ENCODE peak calls at places on chromosomes 6 and 20, in ten cellular contexts. I is neural crest cell, P is pancreas, Z is brain microvascular endothelial cell, E is glutamatergic neuron, A is omental fat pad, K is heart right ventricle, C is lung, D is left ventricle myocardium inferior, U is lower lobe of right lung. W is an unnamed sample.

GRCh38 chr6:143368426-143368825 is 82.1 kb downstream of the ADAT2 start:
- DNase-seq in I (no peak), P (no peak), Z (peak), E (no peak), A (no peak), K (no peak), C (no peak), D (no peak), U (no peak), W (peak)

GRCh38 chr20:16004108-16004854 is 569.0 kb downstream of the KIF16B start:
- DNase-seq in I (no peak), P (no peak), Z (no peak), E (no peak), A (no peak), K (peak), C (no peak), D (peak), U (no peak), W (no peak)

GRCh38 chr20:52383995-52384621 is 192.5 kb upstream of the ZFP64 start:
- DNase-seq in I (no peak), P (no peak), Z (no peak), E (no peak), A (no peak), K (no peak), C (no peak), D (no peak), U (no peak), W (no peak)

GRCh38 chr6:150667977-150668716 is 68.5 kb downstream of the PLEKHG1 start:
- DNase-seq in I (peak), P (peak), Z (peak), E (no peak), A (peak), K (peak), C (peak), D (peak), U (peak), W (peak)

GRCh38 chr6:114342086-114342825 is 567 bp downstream of the HS3ST5 start:
- DNase-seq in I (peak), P (peak), Z (no peak), E (peak), A (no peak), K (peak), C (no peak), D (no peak), U (peak), W (no peak)

GRCh38 chr6:13695217-13695616 is 16.4 kb downstream of the RANBP9 start:
- DNase-seq in I (no peak), P (no peak), Z (no peak), E (no peak), A (no peak), K (no peak), C (no peak), D (no peak), U (no peak), W (no peak)

GRCh38 chr6:139699335-139699734 is 324.9 kb upstream of the CITED2 start:
- DNase-seq in I (no peak), P (no peak), Z (no peak), E (no peak), A (no peak), K (no peak), C (no peak), D (no peak), U (no peak), W (no peak)

GRCh38 chr20:12762725-12763124 is 246.0 kb upstream of the SPTLC3 start:
- DNase-seq in I (no peak), P (no peak), Z (no peak), E (no peak), A (no peak), K (no peak), C (no peak), D (peak), U (no peak), W (no peak)

GRCh38 chr20:18543216-18543615 is 24.0 kb upstream of the SMIM26 start:
- DNase-seq in I (no peak), P (no peak), Z (no peak), E (no peak), A (no peak), K (no peak), C (no peak), D (no peak), U (no peak), W (no peak)

GRCh38 chr6:56370591-56371198 is 123.3 kb upstream of the COL21A1 start:
- DNase-seq in I (no peak), P (no peak), Z (peak), E (no peak), A (no peak), K (no peak), C (peak), D (no peak), U (no peak), W (peak)

GRCh38 chr6:3811191-3811590 is 38.0 kb upstream of the FAM50B start:
- DNase-seq in I (no peak), P (no peak), Z (no peak), E (no peak), A (no peak), K (no peak), C (no peak), D (no peak), U (no peak), W (no peak)

GRCh38 chr20:12311102-12311865 is 393.6 kb downstream of the BTBD3 start:
- DNase-seq in I (no peak), P (no peak), Z (no peak), E (no peak), A (no peak), K (no peak), C (no peak), D (no peak), U (no peak), W (no peak)

GRCh38 chr6:169244684-169245383 is 8.8 kb downstream of the THBS2 start:
- DNase-seq in I (no peak), P (no peak), Z (no peak), E (no peak), A (peak), K (no peak), C (no peak), D (no peak), U (no peak), W (no peak)

GRCh38 chr6:105326216-105326615 is 76.7 kb downstream of the PREP start:
- DNase-seq in I (no peak), P (no peak), Z (no peak), E (no peak), A (no peak), K (no peak), C (no peak), D (no peak), U (no peak), W (no peak)

GRCh38 chr6:140276719-140277118 is 902.3 kb upstream of the CITED2 start:
- DNase-seq in I (no peak), P (no peak), Z (no peak), E (no peak), A (no peak), K (no peak), C (no peak), D (no peak), U (no peak), W (no peak)

GRCh38 chr6:30884521-30885480 is 482 bp downstream of the DDR1 start:
- DNase-seq in I (peak), P (peak), Z (peak), E (peak), A (no peak), K (peak), C (peak), D (peak), U (no peak), W (peak)

GRCh38 chr20:24497851-24498250 is 28.4 kb downstream of the SYNDIG1 start:
- DNase-seq in I (no peak), P (no peak), Z (peak), E (no peak), A (no peak), K (no peak), C (no peak), D (no peak), U (no peak), W (peak)

GRCh38 chr6:149234051-149234962 is 83.2 kb upstream of the TAB2 start:
- DNase-seq in I (no peak), P (no peak), Z (peak), E (no peak), A (no peak), K (no peak), C (no peak), D (no peak), U (no peak), W (no peak)

GRCh38 chr20:48983423-48984400 is 62.2 kb downstream of the ARFGEF2 start:
- DNase-seq in I (no peak), P (peak), Z (peak), E (no peak), A (no peak), K (peak), C (no peak), D (peak), U (no peak), W (no peak)

GRCh38 chr6:33014841-33015634 is 5.6 kb upstream of the HLA-DOA start:
- DNase-seq in I (peak), P (no peak), Z (peak), E (no peak), A (no peak), K (no peak), C (peak), D (no peak), U (no peak), W (peak)

GRCh38 chr6:141561154-141561553 is 571.6 kb upstream of the GJE1 start:
- DNase-seq in I (no peak), P (no peak), Z (no peak), E (no peak), A (no peak), K (no peak), C (no peak), D (no peak), U (no peak), W (no peak)

GRCh38 chr6:38182426-38182825 is 362.9 kb downstream of the ZFAND3 start:
- DNase-seq in I (no peak), P (no peak), Z (no peak), E (no peak), A (no peak), K (no peak), C (no peak), D (no peak), U (no peak), W (no peak)

GRCh38 chr6:52253494-52253893 is 9.2 kb upstream of the IL17F start:
- DNase-seq in I (no peak), P (no peak), Z (no peak), E (no peak), A (no peak), K (no peak), C (no peak), D (no peak), U (no peak), W (peak)

GRCh38 chr6:105363100-105363754 is 39.7 kb downstream of the PREP start:
- DNase-seq in I (no peak), P (no peak), Z (peak), E (no peak), A (no peak), K (no peak), C (no peak), D (no peak), U (no peak), W (no peak)

GRCh38 chr6:5851261-5851757 is 155.4 kb downstream of the NRN1 start:
- DNase-seq in I (peak), P (no peak), Z (peak), E (peak), A (no peak), K (peak), C (peak), D (peak), U (peak), W (peak)

GRCh38 chr6:142671791-142672190 is 273.2 kb downstream of the HIVEP2 start:
- DNase-seq in I (no peak), P (no peak), Z (no peak), E (no peak), A (no peak), K (no peak), C (no peak), D (no peak), U (no peak), W (peak)

GRCh38 chr6:43758617-43759050 is 11.4 kb upstream of the VEGFA start:
- DNase-seq in I (peak), P (no peak), Z (no peak), E (no peak), A (no peak), K (no peak), C (no peak), D (peak), U (peak), W (no peak)

GRCh38 chr6:168261234-168261633 is 58.3 kb downstream of the DACT2 start:
- DNase-seq in I (no peak), P (peak), Z (no peak), E (no peak), A (no peak), K (no peak), C (no peak), D (no peak), U (no peak), W (no peak)

GRCh38 chr6:127102299-127102698 is 16.2 kb upstream of the RSPO3 start:
- DNase-seq in I (no peak), P (no peak), Z (peak), E (no peak), A (no peak), K (no peak), C (no peak), D (no peak), U (no peak), W (no peak)

GRCh38 chr6:159217595-159218275 is 48.5 kb downstream of the FNDC1 start:
- DNase-seq in I (peak), P (peak), Z (peak), E (peak), A (no peak), K (no peak), C (peak), D (no peak), U (no peak), W (peak)

GRCh38 chr6:83169096-83169495 is 24.0 kb downstream of the PGM3 start:
- DNase-seq in I (no peak), P (no peak), Z (no peak), E (no peak), A (no peak), K (no peak), C (no peak), D (no peak), U (no peak), W (no peak)

GRCh38 chr20:3128585-3128984 is 31.1 kb downstream of the FASTKD5 start:
- DNase-seq in I (no peak), P (no peak), Z (no peak), E (no peak), A (no peak), K (no peak), C (no peak), D (no peak), U (no peak), W (no peak)

GRCh38 chr6:110608151-110608550 is 131.7 kb upstream of the SLC22A16 start:
- DNase-seq in I (no peak), P (no peak), Z (no peak), E (no peak), A (no peak), K (no peak), C (no peak), D (no peak), U (no peak), W (no peak)

GRCh38 chr6:24719125-24719931 is at the start of gene C6orf62:
- DNase-seq in I (no peak), P (no peak), Z (peak), E (peak), A (no peak), K (no peak), C (peak), D (no peak), U (peak), W (peak)

GRCh38 chr20:39155996-39156395 is 193.9 kb downstream of the DHX35 start:
- DNase-seq in I (no peak), P (no peak), Z (no peak), E (no peak), A (no peak), K (no peak), C (no peak), D (no peak), U (no peak), W (no peak)

GRCh38 chr6:161444966-161445799 is 171.3 kb upstream of the AGPAT4 start:
- DNase-seq in I (no peak), P (no peak), Z (no peak), E (no peak), A (no peak), K (no peak), C (no peak), D (no peak), U (no peak), W (no peak)

GRCh38 chr6:14026831-14027539 is 90.6 kb upstream of the CD83 start:
- DNase-seq in I (no peak), P (no peak), Z (no peak), E (no peak), A (no peak), K (no peak), C (no peak), D (no peak), U (no peak), W (no peak)

GRCh38 chr6:107554918-107555317 is 65.0 kb downstream of the SOBP start:
- DNase-seq in I (no peak), P (no peak), Z (no peak), E (no peak), A (no peak), K (no peak), C (no peak), D (no peak), U (no peak), W (no peak)

GRCh38 chr6:169110934-169111602 is 142.6 kb downstream of the THBS2 start:
- DNase-seq in I (no peak), P (no peak), Z (no peak), E (no peak), A (no peak), K (no peak), C (peak), D (no peak), U (no peak), W (no peak)

GRCh38 chr6:122766256-122766655 is 13.3 kb upstream of the FABP7 start:
- DNase-seq in I (no peak), P (no peak), Z (no peak), E (no peak), A (no peak), K (no peak), C (no peak), D (no peak), U (no peak), W (no peak)

GRCh38 chr6:122775975-122776374 is 3.5 kb upstream of the FABP7 start:
- DNase-seq in I (no peak), P (no peak), Z (no peak), E (no peak), A (no peak), K (no peak), C (no peak), D (no peak), U (no peak), W (no peak)

GRCh38 chr6:122772724-122773123 is 6.8 kb upstream of the FABP7 start:
- DNase-seq in I (no peak), P (no peak), Z (no peak), E (no peak), A (no peak), K (no peak), C (no peak), D (no peak), U (no peak), W (no peak)

DNA sequence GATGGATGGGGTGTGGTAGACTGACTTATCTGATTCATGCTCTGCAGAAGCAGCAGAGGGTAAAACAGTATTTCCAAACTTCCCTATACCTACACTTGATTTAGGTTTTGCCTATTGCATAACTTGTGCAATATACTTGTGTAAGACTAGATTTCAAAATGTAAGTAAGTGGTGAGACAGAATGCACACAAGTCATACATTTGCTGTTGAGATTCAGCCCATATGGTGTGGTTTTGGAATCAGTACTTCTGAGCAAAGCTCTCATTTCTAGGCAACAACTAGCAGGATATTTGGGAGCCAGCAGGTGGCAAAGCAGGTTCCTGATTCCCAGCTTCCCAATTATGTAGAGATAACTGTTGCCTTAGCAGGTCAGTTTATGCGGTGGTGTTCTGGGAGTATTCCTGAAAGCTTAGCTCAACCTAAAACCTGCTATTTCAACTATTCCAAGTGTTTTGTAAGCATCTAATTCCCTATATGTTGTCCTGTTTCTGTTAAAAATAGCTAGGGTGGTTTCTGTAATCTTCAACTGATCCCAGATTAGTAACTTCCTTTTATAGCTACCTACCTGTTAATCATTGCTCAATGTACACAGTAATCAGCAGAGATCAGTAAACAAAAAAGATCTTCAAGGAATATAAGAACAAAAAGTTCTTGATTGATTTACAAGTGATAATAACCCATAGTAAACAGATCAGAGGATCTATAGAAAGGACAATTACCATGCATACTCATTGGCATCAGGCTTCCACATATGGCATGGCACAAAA is 8.5 kb upstream of the FABP7 start:
- DNase-seq in I (no peak), P (no peak), Z (no peak), E (no peak), A (no peak), K (no peak), C (no peak), D (no peak), U (no peak), W (no peak)
- TF ChIP-seq CTCF in I (no peak), P (no peak), Z (no peak), E (no peak), A (no peak), K (no peak), C (no peak), D (no peak), U (peak), W (no peak)

DNA sequence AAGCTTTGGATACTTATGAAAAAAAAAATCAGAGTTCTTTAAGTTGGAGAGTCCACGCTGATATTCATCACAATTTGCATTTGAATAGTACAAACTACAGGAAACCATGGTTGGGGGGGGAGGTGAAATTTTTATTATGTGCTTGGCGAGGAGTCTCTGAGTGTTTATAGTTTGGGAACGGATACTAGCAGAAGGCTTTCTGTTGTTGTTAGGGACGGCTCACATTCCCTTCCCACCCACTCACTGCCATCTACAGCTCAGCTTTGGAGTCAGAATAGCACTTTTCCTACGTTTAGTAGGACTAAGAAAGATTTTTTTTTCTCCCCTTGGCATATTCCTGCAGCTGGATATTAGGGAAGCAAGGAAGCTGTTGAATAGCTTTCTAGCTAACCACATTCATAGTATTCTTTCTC is 235.0 kb upstream of the ZNF217 start:
- DNase-seq in I (no peak), P (no peak), Z (peak), E (no peak), A (no peak), K (no peak), C (no peak), D (no peak), U (no peak), W (no peak)
- TF ChIP-seq CTCF in I (no peak), P (no peak), Z (peak), E (no peak), A (no peak), K (peak), C (no peak), D (no peak), U (no peak), W (no peak)

DNA sequence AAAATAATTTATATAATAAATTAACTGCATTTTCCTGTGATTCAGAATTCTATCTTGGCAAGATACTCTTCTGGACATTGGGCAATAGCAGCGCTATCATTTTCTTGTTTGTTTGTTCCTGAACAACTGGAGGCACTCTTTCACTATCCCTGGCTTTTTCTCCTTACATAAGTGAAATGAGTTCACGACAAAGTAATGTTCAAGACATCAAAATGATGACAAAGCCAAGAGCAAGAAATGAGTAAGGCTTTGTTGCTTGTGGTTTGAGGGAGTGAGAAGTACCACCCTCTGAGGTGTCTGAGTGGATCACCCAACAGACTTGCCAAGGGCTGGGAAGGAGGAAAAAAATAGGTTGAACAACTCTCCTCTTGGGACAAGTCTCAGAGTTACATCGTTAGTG is 466.6 kb upstream of the JAG1 start:
- DNase-seq in I (no peak), P (no peak), Z (peak), E (no peak), A (no peak), K (no peak), C (no peak), D (no peak), U (no peak), W (no peak)
- TF ChIP-seq CTCF in I (no peak), P (no peak), Z (no peak), E (no peak), A (no peak), K (no peak), C (no peak), D (no peak), U (no peak), W (no peak)

GRCh38 chr6:151765444-151765886 is 42.0 kb upstream of the ESR1 start:
- DNase-seq in I (peak), P (no peak), Z (peak), E (no peak), A (no peak), K (no peak), C (peak), D (no peak), U (no peak), W (peak)

GRCh38 chr6:151760486-151760885 is 47.0 kb upstream of the ESR1 start:
- DNase-seq in I (no peak), P (no peak), Z (no peak), E (no peak), A (no peak), K (no peak), C (no peak), D (no peak), U (no peak), W (no peak)

GRCh38 chr6:151763938-151764680 is 43.4 kb upstream of the ESR1 start:
- DNase-seq in I (peak), P (peak), Z (peak), E (peak), A (peak), K (peak), C (peak), D (peak), U (peak), W (peak)

GRCh38 chr6:151762817-151763216 is 44.7 kb upstream of the ESR1 start:
- DNase-seq in I (no peak), P (no peak), Z (no peak), E (no peak), A (no peak), K (no peak), C (no peak), D (no peak), U (no peak), W (no peak)

GRCh38 chr6:151763303-151763702 is 44.2 kb upstream of the ESR1 start:
- DNase-seq in I (no peak), P (no peak), Z (peak), E (no peak), A (no peak), K (no peak), C (no peak), D (no peak), U (no peak), W (no peak)
- TF ChIP-seq CTCF in I (peak), P (no peak), Z (peak), E (peak), A (no peak), K (peak), C (no peak), D (peak), U (peak), W (no peak)

W was measured in GM12865.